ENCODE peak calls at places on chromosomes 1 and 21, in four cellular contexts. G, C, N and E are unnamed samples.

GRCh38 chr1:207828485-207829158 is 76.8 kb downstream of the CD46 start:
- DNase-seq in G (peak), C (peak), N (peak), E (no peak)

GRCh38 chr1:234927968-234928635 is 200.5 kb downstream of the TOMM20 start:
- DNase-seq in G (no peak), C (peak), N (no peak), E (no peak)

GRCh38 chr1:210587547-210587946 is 258.8 kb downstream of the HHAT start:
- DNase-seq in G (no peak), C (no peak), N (no peak), E (no peak)

GRCh38 chr21:23127973-23128372 is 2129.8 kb downstream of the NCAM2 start:
- DNase-seq in G (no peak), C (no peak), N (peak), E (no peak)

GRCh38 chr1:23403038-23403336 is 21.6 kb downstream of the TCEA3 start:
- DNase-seq in G (no peak), C (no peak), N (no peak), E (no peak)

GRCh38 chr21:32524010-32524719 is 61.2 kb downstream of the TCP10L start:
- DNase-seq in G (no peak), C (no peak), N (no peak), E (no peak)

GRCh38 chr1:94772230-94772641 is 47.9 kb upstream of the SLC44A3 start:
- DNase-seq in G (no peak), C (no peak), N (no peak), E (no peak)

GRCh38 chr1:112298558-112298957 is 97.5 kb upstream of the CTTNBP2NL start:
- DNase-seq in G (peak), C (peak), N (peak), E (peak)

GRCh38 chr1:169565335-169566271 is 20.7 kb downstream of the F5 start:
- DNase-seq in G (no peak), C (no peak), N (no peak), E (no peak)

GRCh38 chr1:222310830-222311229 is 237.1 kb downstream of the HHIPL2 start:
- DNase-seq in G (peak), C (no peak), N (no peak), E (no peak)

GRCh38 chr1:183970516-183971300 is 66.8 kb downstream of the COLGALT2 start:
- DNase-seq in G (no peak), C (no peak), N (no peak), E (no peak)

GRCh38 chr1:220487297-220487820 is 40.6 kb upstream of the MARK1 start:
- DNase-seq in G (no peak), C (no peak), N (no peak), E (no peak)

GRCh38 chr1:178161516-178161915 is 67.6 kb downstream of the RASAL2 start:
- DNase-seq in G (no peak), C (no peak), N (no peak), E (no peak)

GRCh38 chr1:201895913-201896807 is 7.5 kb downstream of the SHISA4 start:
- DNase-seq in G (peak), C (peak), N (peak), E (peak)

GRCh38 chr1:67559222-67559700 is 125.7 kb upstream of the GADD45A start:
- DNase-seq in G (no peak), C (no peak), N (no peak), E (no peak)

GRCh38 chr1:226979115-226979516 is 39.0 kb downstream of the COQ8A start:
- DNase-seq in G (no peak), C (no peak), N (peak), E (no peak)

GRCh38 chr1:180502361-180503273 is at the start of gene ACBD6:
- DNase-seq in G (peak), C (peak), N (peak), E (peak)

GRCh38 chr1:217182992-217183391 is 447.9 kb downstream of the GPATCH2 start:
- DNase-seq in G (no peak), C (no peak), N (no peak), E (no peak)

GRCh38 chr1:86915737-86916235 is 1.4 kb downstream of the HS2ST1 start:
- DNase-seq in G (no peak), C (peak), N (no peak), E (no peak)

GRCh38 chr1:167934407-167935251 is 1.9 kb upstream of the DCAF6 start:
- DNase-seq in G (no peak), C (no peak), N (no peak), E (no peak)

GRCh38 chr1:199218533-199218932 is 579.7 kb downstream of the PTPRC start:
- DNase-seq in G (no peak), C (no peak), N (no peak), E (no peak)

GRCh38 chr1:39081266-39082139 is 55.4 kb downstream of the NDUFS5 start:
- DNase-seq in G (peak), C (no peak), N (no peak), E (peak)

GRCh38 chr1:154972517-154973343 is 1.8 kb upstream of the CKS1B start:
- DNase-seq in G (no peak), C (no peak), N (peak), E (no peak)

GRCh38 chr1:48644950-48645605 is 131.6 kb downstream of the BEND5 start:
- DNase-seq in G (no peak), C (no peak), N (no peak), E (no peak)

GRCh38 chr1:203550846-203551245 is 56.9 kb downstream of the OPTC start:
- DNase-seq in G (no peak), C (no peak), N (no peak), E (no peak)

GRCh38 chr1:38207906-38208305 is 161.3 kb upstream of the POU3F1 start:
- DNase-seq in G (no peak), C (no peak), N (no peak), E (no peak)

GRCh38 chr1:201539561-201540404 is 856 bp downstream of the NAV1 start:
- DNase-seq in G (peak), C (no peak), N (peak), E (no peak)

GRCh38 chr1:9805006-9805526 is 18.7 kb downstream of the CLSTN1 start:
- DNase-seq in G (no peak), C (no peak), N (no peak), E (no peak)

GRCh38 chr1:72845342-72845741 is 563.0 kb upstream of the NEGR1 start:
- DNase-seq in G (peak), C (no peak), N (peak), E (no peak)

GRCh38 chr1:181126871-181127587 is 38.5 kb downstream of the IER5 start:
- DNase-seq in G (no peak), C (no peak), N (no peak), E (no peak)

GRCh38 chr1:38456564-38456876 is 403.1 kb downstream of the RRAGC start:
- DNase-seq in G (no peak), C (no peak), N (no peak), E (no peak)

GRCh38 chr21:42651515-42652401 is 1.7 kb upstream of the PDE9A start:
- DNase-seq in G (peak), C (no peak), N (no peak), E (peak)

GRCh38 chr21:16644690-16645089 is 868.2 kb upstream of the CXADR start:
- DNase-seq in G (no peak), C (no peak), N (no peak), E (no peak)

GRCh38 chr1:90558126-90558525 is 159.0 kb downstream of the BARHL2 start:
- DNase-seq in G (no peak), C (no peak), N (no peak), E (no peak)

DNA sequence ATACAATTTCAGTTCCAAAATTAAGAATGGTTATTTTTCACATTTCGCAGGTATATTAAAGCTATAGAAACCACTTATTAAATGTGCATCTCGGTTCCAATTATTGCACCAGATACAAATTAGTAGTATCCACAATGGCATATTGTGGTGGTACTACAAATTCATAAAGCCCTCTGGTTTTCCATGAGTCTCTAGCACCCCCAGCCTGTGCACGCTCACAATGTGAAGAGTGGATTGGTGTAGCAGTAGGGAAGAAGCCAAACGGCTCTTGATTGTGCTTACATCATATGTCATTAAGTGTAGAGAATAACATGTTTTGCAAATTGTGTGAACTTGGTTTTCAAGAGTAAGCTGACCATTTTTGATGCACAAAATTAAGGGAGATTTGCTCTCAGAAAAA is 1.9 kb upstream of the BRINP3 start:
- DNase-seq in G (peak), C (no peak), N (no peak), E (no peak)
- TF ChIP-seq CTCF in G (no peak), C (no peak), N (no peak), E (no peak)

GRCh38 chr1:91617242-91617837 is 116.7 kb downstream of the CDC7 start:
- DNase-seq in G (no peak), C (no peak), N (peak), E (no peak)
- TF ChIP-seq CTCF in G (no peak), C (no peak), N (peak), E (peak)

GRCh38 chr1:229380514-229381160 is 37.8 kb upstream of the CCSAP start:
- DNase-seq in G (no peak), C (peak), N (no peak), E (no peak)

GRCh38 chr1:229376521-229376920 is 33.7 kb upstream of the CCSAP start:
- DNase-seq in G (no peak), C (no peak), N (no peak), E (no peak)

GRCh38 chr1:229377429-229377828 is 34.6 kb upstream of the CCSAP start:
- DNase-seq in G (no peak), C (no peak), N (no peak), E (no peak)

GRCh38 chr1:229379901-229380300 is 37.1 kb upstream of the CCSAP start:
- DNase-seq in G (no peak), C (no peak), N (no peak), E (no peak)

GRCh38 chr1:229378586-229379442 is 36.0 kb upstream of the CCSAP start:
- DNase-seq in G (no peak), C (no peak), N (no peak), E (no peak)
- TF ChIP-seq CTCF in G (peak), C (no peak), N (peak), E (no peak)

DNA sequence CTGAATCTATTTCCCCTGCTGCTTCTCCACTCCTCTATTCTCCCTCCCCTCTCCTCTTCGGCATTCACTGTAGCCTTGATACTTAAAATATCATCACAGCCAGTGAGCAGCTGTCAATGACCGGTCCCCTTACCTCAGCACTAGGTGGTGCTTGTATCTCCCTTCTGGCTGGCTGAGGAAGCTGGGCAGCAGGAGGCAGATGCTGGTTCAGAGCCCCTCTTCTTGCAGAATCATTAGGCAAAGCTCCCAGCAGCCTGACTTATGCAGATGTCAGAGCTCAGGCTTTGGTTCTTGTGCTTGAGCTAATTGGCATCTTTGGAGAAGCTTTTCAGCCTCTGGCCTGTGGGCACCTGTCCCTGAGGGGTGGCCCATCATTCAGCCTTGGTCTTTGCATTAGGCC is 31.9 kb upstream of the KCNA2 start:
- DNase-seq in G (peak), C (peak), N (no peak), E (no peak)
- TF ChIP-seq CTCF in G (no peak), C (peak), N (peak), E (peak)

DNA sequence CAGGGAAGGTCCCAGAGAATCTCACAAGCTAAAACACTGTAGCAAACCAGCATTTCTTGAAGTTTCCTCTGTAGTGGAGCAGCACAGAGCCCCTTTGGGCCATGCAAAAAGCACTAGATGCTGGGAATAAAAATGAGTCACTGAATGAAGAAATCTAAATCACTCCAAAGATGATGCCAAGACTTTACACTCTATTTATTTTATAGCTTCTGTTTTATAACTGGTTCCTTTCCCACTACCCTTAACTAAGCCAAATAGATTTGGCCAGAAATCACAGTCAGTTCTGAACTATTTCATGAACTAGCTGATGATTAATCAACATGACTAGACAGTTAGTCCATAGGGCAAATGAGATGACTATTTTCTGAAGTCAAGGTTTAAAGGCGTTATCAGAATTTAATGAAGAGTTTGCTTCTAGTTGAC is 89.5 kb downstream of the SCMH1 start:
- DNase-seq in G (no peak), C (no peak), N (no peak), E (no peak)
- TF ChIP-seq CTCF in G (no peak), C (no peak), N (no peak), E (no peak)

GRCh38 chr1:61853545-61853944 is 111.3 kb downstream of the PATJ start:
- DNase-seq in G (no peak), C (peak), N (no peak), E (no peak)
- TF ChIP-seq CTCF in G (no peak), C (peak), N (no peak), E (no peak)

DNA sequence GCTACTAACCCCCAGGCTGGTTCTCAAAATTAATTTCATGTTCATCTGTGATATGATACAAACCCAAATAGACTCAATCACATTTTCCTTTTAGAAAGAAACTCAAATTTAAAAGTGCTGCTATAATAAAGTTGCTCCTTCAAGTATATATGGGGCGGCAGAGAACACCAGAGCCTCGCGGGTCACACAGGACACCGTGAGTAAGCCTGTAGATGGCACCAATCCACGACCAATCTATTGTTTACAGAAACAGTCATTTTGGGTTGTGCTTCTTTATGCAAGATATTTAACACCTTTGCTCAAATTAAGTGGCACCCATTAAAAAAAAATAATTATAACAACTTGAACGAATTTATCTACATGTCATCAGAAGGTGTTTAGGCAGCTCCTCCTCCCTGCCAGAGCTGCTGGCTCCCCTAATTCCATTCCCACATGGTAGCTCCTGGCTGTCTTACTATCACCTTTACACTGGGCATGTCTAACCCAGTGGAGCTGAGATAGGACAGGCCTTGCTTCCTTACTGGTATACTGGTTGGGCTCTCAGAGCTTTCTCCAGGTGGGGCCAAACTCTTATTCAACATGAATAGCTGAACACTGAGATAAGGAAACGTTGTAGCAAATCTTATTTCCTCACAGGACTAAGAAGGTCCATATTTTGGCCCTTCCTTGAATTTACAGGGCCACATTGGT is 287.0 kb downstream of the SDCCAG8 start:
- DNase-seq in G (no peak), C (peak), N (no peak), E (no peak)
- TF ChIP-seq CTCF in G (no peak), C (peak), N (peak), E (no peak)

GRCh38 chr1:153626929-153627796 is at the start of gene S100A13:
- DNase-seq in G (peak), C (peak), N (peak), E (no peak)
- TF ChIP-seq CTCF in G (peak), C (peak), N (peak), E (peak)

GRCh38 chr1:229243638-229244037 is 27.3 kb upstream of the RAB4A start:
- DNase-seq in G (no peak), C (no peak), N (no peak), E (no peak)
- TF ChIP-seq CTCF in G (no peak), C (no peak), N (no peak), E (no peak)